ENCODE peak calls at places on chromosomes 13 and 19, in ten cellular contexts. F is germinal center; B is naive thymus-derived CD8-positive, alpha-beta T cell; H is AG09319; G is IMR-90; J is stimulated activated CD8-positive, alpha-beta memory T cell treated with anti-CD3 and anti-CD28 coated beads, Interleukin-7, amount 100 ng/mL, for 1 hour; N is activated CD8-positive, alpha-beta memory T cell treated with anti-CD3 and anti-CD28 coated beads for 48 hours; O is astrocyte of the spinal cord; V is NCI-H748 treated with DMSO at 0.1 percent for 48 hours; A is T-helper 1 cell. Y is an unnamed sample.

GRCh38 chr19:6663236-6664187 is 6.4 kb downstream of the TNFSF14 start:
- DNase-seq in H (no peak), G (no peak), A (no peak), O (no peak), N (no peak), V (no peak), B (no peak), F (no peak), J (peak), Y (no peak)

GRCh38 chr19:13164370-13165090 is 14.3 kb downstream of the IER2 start:
- DNase-seq in N (no peak), B (peak), O (peak), F (no peak), G (peak), V (peak), A (peak), J (no peak), H (no peak), Y (no peak)

GRCh38 chr13:114090476-114090875 is 41.9 kb downstream of the RASA3 start:
- DNase-seq in V (no peak), G (no peak), H (no peak), O (no peak), J (no peak), N (no peak), A (no peak), F (no peak), B (no peak), Y (no peak)

GRCh38 chr19:40270362-40271089 is 14.6 kb downstream of the AKT2 start:
- DNase-seq in O (no peak), G (no peak), A (no peak), F (no peak), N (no peak), B (no peak), V (no peak), J (no peak), H (no peak), Y (no peak)

GRCh38 chr13:110593430-110594130 is 21.8 kb upstream of the NAXD start:
- DNase-seq in V (peak), N (no peak), F (peak), J (no peak), G (peak), B (peak), O (peak), A (no peak), H (no peak), Y (no peak)

GRCh38 chr19:46478356-46478986 is 7.1 kb upstream of the PNMA8A start:
- DNase-seq in B (peak), N (no peak), V (peak), O (peak), H (no peak), A (no peak), J (no peak), F (no peak), G (peak), Y (no peak)

GRCh38 chr19:37988758-37989635 is 82.0 kb downstream of the SIPA1L3 start:
- DNase-seq in A (no peak), V (no peak), N (no peak), J (no peak), B (no peak), O (peak), F (no peak), H (no peak), G (no peak), Y (no peak)

GRCh38 chr19:58345558-58345957 is 7.7 kb downstream of the A1BG start:
- DNase-seq in H (no peak), O (no peak), N (no peak), F (no peak), B (no peak), J (no peak), G (no peak), V (no peak), A (no peak), Y (no peak)

GRCh38 chr19:44623080-44623479 is 9.7 kb downstream of the IGSF23 start:
- DNase-seq in G (peak), O (peak), B (no peak), V (no peak), A (no peak), H (no peak), N (no peak), J (no peak), F (no peak), Y (peak)

GRCh38 chr19:46704379-46705076 is 12.4 kb downstream of the PRKD2 start:
- DNase-seq in F (peak), H (no peak), B (peak), V (peak), N (peak), O (peak), J (peak), G (no peak), A (peak), Y (no peak)

GRCh38 chr19:55753401-55753800 is 5.5 kb upstream of the RFPL4A start:
- DNase-seq in J (no peak), H (no peak), B (no peak), F (no peak), O (no peak), G (no peak), V (no peak), N (no peak), A (no peak), Y (no peak)

GRCh38 chr13:23986619-23987018 is 89.3 kb upstream of the C1QTNF9B start:
- DNase-seq in V (no peak), A (no peak), H (peak), G (peak), B (no peak), O (peak), J (no peak), N (no peak), F (no peak), Y (peak)

GRCh38 chr13:94188173-94188869 is 291.2 kb downstream of the DCT start:
- DNase-seq in A (no peak), F (no peak), G (no peak), H (no peak), J (no peak), N (no peak), V (no peak), B (no peak), O (no peak), Y (no peak)

GRCh38 chr13:91099877-91100276 is 247.6 kb upstream of the MIR17HG start:
- DNase-seq in B (no peak), V (no peak), F (no peak), O (no peak), G (no peak), J (no peak), H (no peak), N (no peak), A (no peak), Y (no peak)

GRCh38 chr19:7970716-7971448 is 27.4 kb upstream of the TIMM44 start:
- DNase-seq in J (no peak), F (peak), B (peak), H (no peak), A (no peak), N (no peak), O (peak), G (peak), V (no peak), Y (no peak)

GRCh38 chr13:47661076-47661475 is 340.0 kb downstream of the SUCLA2 start:
- DNase-seq in V (no peak), G (peak), H (no peak), B (no peak), N (no peak), J (no peak), F (no peak), O (peak), A (no peak), Y (peak)

GRCh38 chr19:47005873-47006272 is 13.8 kb upstream of the NPAS1 start:
- DNase-seq in A (no peak), J (no peak), N (no peak), H (no peak), F (no peak), B (no peak), V (no peak), G (no peak), O (no peak), Y (no peak)

GRCh38 chr13:24215732-24216131 is 55.2 kb downstream of the SPATA13 start:
- DNase-seq in O (peak), B (no peak), A (no peak), N (no peak), G (peak), V (no peak), J (no peak), H (no peak), F (no peak), Y (peak)

GRCh38 chr19:5558101-5558621 is 9.6 kb downstream of the TINCR start:
- DNase-seq in O (no peak), F (no peak), H (no peak), B (no peak), G (no peak), A (no peak), N (no peak), V (no peak), J (no peak), Y (no peak)

GRCh38 chr19:41175825-41176734 is 16.9 kb upstream of the CYP2S1 start:
- DNase-seq in B (peak), F (no peak), A (no peak), O (peak), V (no peak), N (no peak), J (no peak), H (peak), G (peak), Y (peak)